ENCODE peak calls at places on chromosomes 13 and 19, in four cellular contexts. P, M, D and B are unnamed samples.
A peak's percentile ranks its signal among the peaks of the same experiment; 100 is the strongest.

GRCh38 chr13:94433055-94433947 is 46.2 kb downstream of the DCT start:
- DNase-seq in P (peak; percentile 50), M (peak; percentile 45), D (no peak), B (no peak)

GRCh38 chr19:23440207-23440606 is 44.9 kb upstream of the ZNF91 start:
- DNase-seq in P (peak; percentile 12), M (no peak), D (no peak), B (peak; percentile 45)

GRCh38 chr13:111112196-111112595 is 2.9 kb upstream of the ARHGEF7 start:
- DNase-seq in P (no peak), M (no peak), D (no peak), B (no peak)

GRCh38 chr13:111519041-111519440 is 198.6 kb downstream of the TEX29 start:
- DNase-seq in P (no peak), M (no peak), D (no peak), B (no peak)

GRCh38 chr19:14770136-14770535 is 8.2 kb downstream of the ADGRE2 start:
- DNase-seq in P (no peak), M (no peak), D (no peak), B (no peak)

GRCh38 chr19:10398819-10399218 is 4.5 kb downstream of the CDC37 start:
- DNase-seq in P (peak; percentile 39), M (no peak), D (no peak), B (no peak)

GRCh38 chr19:42683917-42684513 is 56.3 kb downstream of the PSG3 start:
- DNase-seq in P (peak; percentile 25), M (peak; percentile 5), D (no peak), B (peak; percentile 63)

GRCh38 chr19:49807174-49807830 is 5.8 kb downstream of the FUZ start:
- DNase-seq in P (no peak), M (no peak), D (no peak), B (no peak)

GRCh38 chr19:33241530-33242101 is 16.0 kb upstream of the SLC7A10 start:
- DNase-seq in P (peak; percentile 36), M (no peak), D (no peak), B (no peak)

GRCh38 chr13:43522788-43523187 is 264.0 kb downstream of the ENOX1 start:
- DNase-seq in P (no peak), M (no peak), D (no peak), B (no peak)

GRCh38 chr13:21569686-21570085 is 34.3 kb downstream of the MICU2 start:
- DNase-seq in P (no peak), M (no peak), D (no peak), B (no peak)

GRCh38 chr13:112740502-112741131 is 50.8 kb downstream of the ATP11A start:
- DNase-seq in P (peak; percentile 34), M (no peak), D (no peak), B (no peak)

GRCh38 chr13:109939838-109940237 is 153.5 kb upstream of the IRS2 start:
- DNase-seq in P (no peak), M (no peak), D (no peak), B (no peak)

GRCh38 chr13:109939105-109939504 is 152.7 kb upstream of the IRS2 start:
- DNase-seq in P (no peak), M (no peak), D (no peak), B (no peak)

GRCh38 chr13:109940637-109941036 is 154.3 kb upstream of the IRS2 start:
- DNase-seq in P (no peak), M (no peak), D (no peak), B (no peak)

GRCh38 chr13:109941221-109941620 is 154.8 kb upstream of the IRS2 start:
- DNase-seq in P (no peak), M (no peak), D (no peak), B (no peak)

DNA sequence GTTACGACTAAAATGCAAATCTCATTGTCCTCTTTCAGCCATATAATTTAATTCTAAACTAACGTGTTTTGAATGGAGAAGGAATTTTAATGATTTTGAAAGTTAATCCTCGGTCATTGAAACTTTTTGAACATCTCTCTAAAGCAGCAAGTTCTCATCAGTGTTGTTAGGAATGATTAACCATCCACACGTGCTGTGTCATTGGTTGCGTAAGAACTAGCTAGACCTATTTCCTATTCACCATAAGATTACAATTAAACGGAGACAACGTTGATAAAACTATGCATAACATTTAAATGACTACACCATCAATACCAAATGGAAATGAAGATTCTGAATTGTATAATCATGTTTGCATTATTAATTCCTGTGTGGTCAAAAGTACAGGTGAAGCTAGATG is 155.6 kb upstream of the IRS2 start:
- DNase-seq in P (no peak), M (no peak), D (no peak), B (no peak)
- TF ChIP-seq POLR2AphosphoS2 in P (no peak), M (no peak), D (no peak), B (no peak)

GRCh38 chr19:6060600-6061391 is 49.5 kb downstream of the RFX2 start:
- DNase-seq in P (peak; percentile 94), M (no peak), D (no peak), B (no peak)
- TF ChIP-seq POLR2AphosphoS2 in P (no peak), M (no peak), D (no peak), B (no peak)

DNA sequence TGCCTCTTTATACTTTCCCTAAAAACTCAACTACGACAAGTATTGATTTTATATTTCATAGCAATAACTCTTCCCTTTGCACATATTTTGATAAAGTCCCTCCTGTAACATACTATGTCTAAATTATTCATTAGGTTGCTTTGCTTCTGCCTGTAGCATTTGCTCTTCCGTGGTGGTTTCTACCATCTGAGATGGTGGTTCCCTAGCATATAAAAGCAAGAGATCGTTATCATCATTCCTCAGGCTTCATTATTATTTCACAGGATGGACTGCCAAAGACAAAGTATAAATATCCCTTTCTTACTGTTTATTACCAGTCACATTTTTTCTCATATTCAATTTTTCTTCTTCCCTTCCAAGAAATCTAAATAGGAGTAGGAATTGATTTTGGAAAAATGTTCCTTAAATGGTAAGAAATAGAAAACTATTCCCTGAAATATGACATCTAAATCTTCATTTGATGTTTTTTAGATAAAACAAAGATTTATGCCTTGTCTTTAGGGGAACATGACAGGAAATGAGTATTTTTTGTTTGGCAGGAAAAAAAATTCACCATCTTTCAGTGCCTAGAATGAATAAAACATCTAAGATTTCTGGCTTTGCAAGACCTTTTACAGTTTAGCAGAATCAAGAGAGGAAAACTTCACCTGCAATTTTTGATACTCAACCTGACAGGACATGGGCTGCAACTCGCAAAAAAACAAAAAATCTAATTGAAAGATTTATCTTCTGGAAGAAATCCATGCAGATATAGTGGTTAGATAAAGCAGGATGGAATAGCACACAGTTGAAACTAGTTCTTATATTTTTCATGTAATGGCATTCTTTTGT is 340.0 kb downstream of the SPRY2 start:
- DNase-seq in P (no peak), M (no peak), D (no peak), B (no peak)
- TF ChIP-seq POLR2AphosphoS2 in P (no peak), M (no peak), D (no peak), B (no peak)

GRCh38 chr13:33633701-33634525 is 184.0 kb upstream of the RFC3 start:
- DNase-seq in P (no peak), M (peak; percentile 39), D (no peak), B (no peak)
- TF ChIP-seq POLR2AphosphoS2 in P (no peak), M (no peak), D (no peak), B (no peak)

DNA sequence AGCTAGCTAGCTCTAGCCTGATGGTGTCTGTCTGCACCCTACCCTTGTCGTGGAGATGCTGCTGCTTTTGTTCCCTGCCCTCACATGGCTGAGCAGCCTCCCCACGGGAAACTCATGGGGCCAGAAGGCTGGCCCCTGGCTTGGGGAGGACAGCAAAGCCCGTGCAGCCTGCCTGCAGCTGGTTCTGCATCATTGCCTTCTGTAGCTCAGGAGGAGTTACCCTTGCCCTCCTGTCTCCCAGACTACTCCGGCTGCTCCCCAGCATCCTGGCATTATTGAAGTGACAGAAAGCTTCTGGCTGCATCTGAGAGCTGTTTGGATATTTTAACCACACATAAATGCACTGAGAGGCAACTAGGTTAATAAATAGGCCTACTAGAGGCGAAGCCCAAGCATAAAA is 110.6 kb downstream of the TNFRSF19 start:
- DNase-seq in P (no peak), M (no peak), D (no peak), B (no peak)
- TF ChIP-seq POLR2AphosphoS2 in P (no peak), M (no peak), D (no peak), B (no peak)

DNA sequence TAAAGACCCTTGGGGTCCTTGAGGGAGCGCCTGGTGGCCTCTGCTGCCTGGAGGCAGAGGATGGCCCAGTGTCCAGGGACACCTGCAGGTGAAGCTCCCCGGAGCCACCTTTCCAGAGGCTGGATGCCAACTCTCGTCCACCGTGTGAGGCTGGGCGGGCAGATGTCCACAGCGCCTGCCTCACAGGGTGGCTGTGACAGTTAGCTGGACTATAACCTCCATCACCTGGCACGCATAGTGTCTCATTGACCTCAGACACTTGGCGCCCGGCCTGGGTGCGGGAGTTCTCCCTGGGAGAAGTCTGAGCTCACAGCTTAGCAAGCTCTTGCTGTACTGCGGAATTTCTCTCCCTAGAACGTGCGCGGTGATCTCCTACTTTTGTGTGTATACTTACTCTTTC is 9.8 kb downstream of the BICRA start:
- DNase-seq in P (no peak), M (no peak), D (no peak), B (no peak)
- TF ChIP-seq POLR2AphosphoS2 in P (no peak), M (no peak), D (no peak), B (no peak)

DNA sequence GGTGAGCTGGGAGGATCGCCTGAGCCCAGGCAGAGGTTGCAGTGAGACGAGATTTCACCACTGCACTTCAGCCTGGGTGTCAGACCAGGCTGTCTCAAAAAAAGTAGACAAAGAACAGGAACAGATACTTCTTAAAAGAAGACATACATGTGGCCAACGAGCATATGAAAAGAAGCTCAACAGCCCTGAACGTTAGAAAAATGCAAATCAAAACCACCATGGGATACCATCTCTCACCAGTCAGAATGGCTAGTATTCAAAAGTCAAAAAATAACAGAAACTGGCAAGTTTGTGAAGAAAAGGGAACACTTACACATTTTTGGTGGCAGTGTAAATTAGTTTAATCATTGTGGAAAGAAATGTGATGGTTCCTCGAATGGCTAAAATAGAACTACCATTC is 3.0 kb upstream of the LGALS14 start:
- DNase-seq in P (no peak), M (no peak), D (peak; percentile 77), B (no peak)
- TF ChIP-seq POLR2AphosphoS2 in P (no peak), M (no peak), D (no peak), B (no peak)

DNA sequence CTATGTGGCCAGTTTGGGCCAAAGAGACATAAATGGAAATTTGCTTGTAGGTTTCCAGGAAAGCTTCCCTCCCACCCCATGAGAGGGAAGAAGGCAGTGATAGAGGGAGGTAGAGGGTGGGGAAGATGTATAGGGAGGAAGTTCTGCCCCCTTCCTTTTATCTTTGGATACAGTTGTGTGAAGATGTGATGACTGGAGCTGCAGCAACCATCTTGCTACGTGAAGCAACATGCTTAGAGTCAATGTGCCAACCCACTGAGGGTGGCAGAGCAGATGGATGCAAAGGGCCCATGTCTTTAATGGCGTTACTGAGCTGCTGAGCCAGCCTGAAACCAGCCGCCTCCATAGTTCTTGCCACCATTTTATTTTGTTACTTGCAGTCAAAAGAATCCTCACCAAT is 10.7 kb downstream of the VSIG10L start:
- DNase-seq in P (no peak), M (no peak), D (no peak), B (no peak)
- TF ChIP-seq POLR2AphosphoS2 in P (no peak), M (no peak), D (no peak), B (no peak)

GRCh38 chr13:32468502-32469147 is 40.7 kb upstream of the N4BP2L1 start:
- DNase-seq in P (peak; percentile 20), M (no peak), D (no peak), B (peak; percentile 2)
- TF ChIP-seq POLR2AphosphoS2 in P (no peak), M (no peak), D (no peak), B (no peak)

DNA sequence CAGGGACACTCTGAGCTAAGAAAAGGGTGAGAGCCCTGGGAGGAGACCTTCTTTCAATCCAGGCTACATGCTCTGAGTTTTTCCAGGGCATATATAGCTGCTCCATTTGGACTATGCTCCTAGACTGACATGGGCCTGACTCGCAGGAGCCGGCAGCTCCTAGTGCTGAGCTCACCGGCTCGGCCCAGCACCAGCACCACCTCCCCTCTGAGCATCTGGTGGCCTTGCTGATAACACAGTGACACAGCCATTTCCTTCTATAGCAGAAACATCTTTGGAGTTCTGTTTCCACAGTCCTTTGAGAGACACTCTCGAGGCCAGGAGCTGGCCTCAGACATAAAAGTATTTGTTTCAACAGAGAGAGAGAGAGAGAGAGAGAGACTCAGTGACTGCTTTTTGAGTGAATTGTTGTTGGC is 184.9 kb downstream of the TM9SF2 start:
- DNase-seq in P (peak; percentile 76), M (peak; percentile 58), D (no peak), B (no peak)
- TF ChIP-seq POLR2AphosphoS2 in P (no peak), M (no peak), D (no peak), B (no peak)